ENCODE peak calls at places on chromosomes 16 and 17, in seven cellular contexts. One of them, this sample, is unnamed.

GRCh38 chr17:8359769-8360168 is 16.7 kb downstream of the KRABD2 start:
- DNase-seq in gastrocnemius medialis: no peak
- DNase-seq in effector memory CD4-positive, alpha-beta T cell: no peak
- DNase-seq in GM23338: peak
- DNase-seq in CD8-positive, alpha-beta memory T cell: no peak
- DNase-seq in transverse colon: no peak
- DNase-seq in HCT116: no peak
- DNase-seq in this sample: peak

GRCh38 chr17:62984801-62985200 is 18.8 kb downstream of the TANC2 start:
- DNase-seq in HCT116: no peak
- DNase-seq in effector memory CD4-positive, alpha-beta T cell: no peak
- DNase-seq in CD8-positive, alpha-beta memory T cell: no peak
- DNase-seq in GM23338: no peak
- DNase-seq in gastrocnemius medialis: no peak
- DNase-seq in transverse colon: no peak
- DNase-seq in this sample: no peak

GRCh38 chr16:77443834-77444460 is 9.1 kb upstream of the ADAMTS18 start:
- DNase-seq in GM23338: no peak
- DNase-seq in effector memory CD4-positive, alpha-beta T cell: no peak
- DNase-seq in HCT116: no peak
- DNase-seq in gastrocnemius medialis: no peak
- DNase-seq in CD8-positive, alpha-beta memory T cell: no peak
- DNase-seq in transverse colon: no peak
- DNase-seq in this sample: no peak

GRCh38 chr16:86222541-86222940 is 287.8 kb upstream of the FOXF1 start:
- DNase-seq in GM23338: peak
- DNase-seq in HCT116: no peak
- DNase-seq in CD8-positive, alpha-beta memory T cell: no peak
- DNase-seq in gastrocnemius medialis: no peak
- DNase-seq in transverse colon: no peak
- DNase-seq in effector memory CD4-positive, alpha-beta T cell: no peak
- DNase-seq in this sample: peak

GRCh38 chr17:44356241-44356640 is 7.4 kb downstream of the FAM171A2 start:
- DNase-seq in effector memory CD4-positive, alpha-beta T cell: no peak
- DNase-seq in GM23338: no peak
- DNase-seq in transverse colon: no peak
- DNase-seq in CD8-positive, alpha-beta memory T cell: no peak
- DNase-seq in HCT116: no peak
- DNase-seq in gastrocnemius medialis: no peak
- DNase-seq in this sample: no peak

GRCh38 chr17:74442670-74443515 is 11.0 kb downstream of the GPRC5C start:
- DNase-seq in transverse colon: peak
- DNase-seq in HCT116: peak
- DNase-seq in gastrocnemius medialis: peak
- DNase-seq in effector memory CD4-positive, alpha-beta T cell: no peak
- DNase-seq in GM23338: peak
- DNase-seq in CD8-positive, alpha-beta memory T cell: no peak
- DNase-seq in this sample: peak

GRCh38 chr16:17474037-17474436 is 3.3 kb upstream of the XYLT1 start:
- DNase-seq in GM23338: no peak
- DNase-seq in effector memory CD4-positive, alpha-beta T cell: no peak
- DNase-seq in gastrocnemius medialis: no peak
- DNase-seq in CD8-positive, alpha-beta memory T cell: no peak
- DNase-seq in transverse colon: no peak
- DNase-seq in HCT116: no peak
- DNase-seq in this sample: no peak

GRCh38 chr16:22423716-22424115 is 49.3 kb upstream of the CDR2 start:
- DNase-seq in HCT116: no peak
- DNase-seq in GM23338: no peak
- DNase-seq in transverse colon: no peak
- DNase-seq in CD8-positive, alpha-beta memory T cell: no peak
- DNase-seq in effector memory CD4-positive, alpha-beta T cell: no peak
- DNase-seq in gastrocnemius medialis: no peak
- DNase-seq in this sample: no peak

GRCh38 chr16:21088646-21089538 is 61.8 kb downstream of the DNAH3 start:
- DNase-seq in gastrocnemius medialis: no peak
- DNase-seq in GM23338: no peak
- DNase-seq in HCT116: no peak
- DNase-seq in effector memory CD4-positive, alpha-beta T cell: no peak
- DNase-seq in CD8-positive, alpha-beta memory T cell: no peak
- DNase-seq in transverse colon: no peak
- DNase-seq in this sample: no peak

GRCh38 chr17:4276514-4276913 is 12.7 kb upstream of the ANKFY1 start:
- DNase-seq in effector memory CD4-positive, alpha-beta T cell: no peak
- DNase-seq in HCT116: no peak
- DNase-seq in transverse colon: no peak
- DNase-seq in gastrocnemius medialis: no peak
- DNase-seq in GM23338: peak
- DNase-seq in CD8-positive, alpha-beta memory T cell: no peak
- DNase-seq in this sample: peak

GRCh38 chr16:85986931-85987749 is 88.2 kb downstream of the IRF8 start:
- DNase-seq in gastrocnemius medialis: no peak
- DNase-seq in effector memory CD4-positive, alpha-beta T cell: no peak
- DNase-seq in CD8-positive, alpha-beta memory T cell: no peak
- DNase-seq in GM23338: peak
- DNase-seq in transverse colon: peak
- DNase-seq in HCT116: no peak
- DNase-seq in this sample: no peak

GRCh38 chr17:48505788-48506187 is 25.0 kb downstream of the HOXB1 start:
- DNase-seq in HCT116: peak
- DNase-seq in transverse colon: no peak
- DNase-seq in GM23338: no peak
- DNase-seq in effector memory CD4-positive, alpha-beta T cell: peak
- DNase-seq in CD8-positive, alpha-beta memory T cell: no peak
- DNase-seq in gastrocnemius medialis: no peak
- DNase-seq in this sample: peak

GRCh38 chr16:79137528-79137927 is 463.0 kb downstream of the MAF start:
- DNase-seq in gastrocnemius medialis: no peak
- DNase-seq in HCT116: no peak
- DNase-seq in effector memory CD4-positive, alpha-beta T cell: no peak
- DNase-seq in GM23338: no peak
- DNase-seq in CD8-positive, alpha-beta memory T cell: no peak
- DNase-seq in transverse colon: no peak
- DNase-seq in this sample: no peak

GRCh38 chr17:36918260-36918691 is 19.0 kb upstream of the LHX1 start:
- DNase-seq in CD8-positive, alpha-beta memory T cell: no peak
- DNase-seq in GM23338: peak
- DNase-seq in transverse colon: no peak
- DNase-seq in HCT116: peak
- DNase-seq in effector memory CD4-positive, alpha-beta T cell: no peak
- DNase-seq in gastrocnemius medialis: no peak
- DNase-seq in this sample: peak

GRCh38 chr17:63113167-63113566 is 147.1 kb downstream of the TANC2 start:
- DNase-seq in HCT116: no peak
- DNase-seq in effector memory CD4-positive, alpha-beta T cell: no peak
- DNase-seq in transverse colon: no peak
- DNase-seq in CD8-positive, alpha-beta memory T cell: no peak
- DNase-seq in GM23338: peak
- DNase-seq in gastrocnemius medialis: no peak
- DNase-seq in this sample: peak

GRCh38 chr17:40307001-40307690 is 1.8 kb upstream of the RARA start:
- DNase-seq in GM23338: peak
- DNase-seq in CD8-positive, alpha-beta memory T cell: no peak
- DNase-seq in HCT116: no peak
- DNase-seq in transverse colon: no peak
- DNase-seq in effector memory CD4-positive, alpha-beta T cell: no peak
- DNase-seq in gastrocnemius medialis: no peak
- DNase-seq in this sample: no peak
- H3K4me3 ChIP-seq in GM23338: peak
- H3K4me3 ChIP-seq in CD8-positive, alpha-beta memory T cell: no peak
- H3K4me3 ChIP-seq in HCT116: no peak
- H3K4me3 ChIP-seq in transverse colon: no peak
- H3K4me3 ChIP-seq in effector memory CD4-positive, alpha-beta T cell: no peak
- H3K4me3 ChIP-seq in gastrocnemius medialis: no peak
- H3K4me3 ChIP-seq in this sample: no peak

GRCh38 chr17:39018267-39019134 is 51.3 kb upstream of the FBXO47 start:
- DNase-seq in GM23338: no peak
- DNase-seq in transverse colon: no peak
- DNase-seq in effector memory CD4-positive, alpha-beta T cell: no peak
- DNase-seq in CD8-positive, alpha-beta memory T cell: no peak
- DNase-seq in HCT116: no peak
- DNase-seq in gastrocnemius medialis: no peak
- DNase-seq in this sample: no peak

GRCh38 chr17:39014044-39014794 is 47.0 kb upstream of the FBXO47 start:
- DNase-seq in effector memory CD4-positive, alpha-beta T cell: no peak
- DNase-seq in transverse colon: no peak
- DNase-seq in GM23338: no peak
- DNase-seq in CD8-positive, alpha-beta memory T cell: no peak
- DNase-seq in gastrocnemius medialis: no peak
- DNase-seq in HCT116: no peak
- DNase-seq in this sample: peak

GRCh38 chr17:39015546-39015935 is 48.3 kb upstream of the FBXO47 start:
- DNase-seq in transverse colon: no peak
- DNase-seq in gastrocnemius medialis: no peak
- DNase-seq in CD8-positive, alpha-beta memory T cell: no peak
- DNase-seq in effector memory CD4-positive, alpha-beta T cell: no peak
- DNase-seq in HCT116: no peak
- DNase-seq in GM23338: no peak
- DNase-seq in this sample: no peak

GRCh38 chr17:39014795-39015545 is 47.8 kb upstream of the FBXO47 start:
- DNase-seq in effector memory CD4-positive, alpha-beta T cell: no peak
- DNase-seq in GM23338: no peak
- DNase-seq in HCT116: no peak
- DNase-seq in CD8-positive, alpha-beta memory T cell: no peak
- DNase-seq in gastrocnemius medialis: no peak
- DNase-seq in transverse colon: no peak
- DNase-seq in this sample: peak

GRCh38 chr17:39016193-39017153 is 49.3 kb upstream of the FBXO47 start:
- DNase-seq in transverse colon: no peak
- DNase-seq in effector memory CD4-positive, alpha-beta T cell: no peak
- DNase-seq in gastrocnemius medialis: no peak
- DNase-seq in GM23338: no peak
- DNase-seq in CD8-positive, alpha-beta memory T cell: peak
- DNase-seq in HCT116: no peak
- DNase-seq in this sample: peak
- H3K4me3 ChIP-seq in transverse colon: no peak
- H3K4me3 ChIP-seq in effector memory CD4-positive, alpha-beta T cell: no peak
- H3K4me3 ChIP-seq in gastrocnemius medialis: no peak
- H3K4me3 ChIP-seq in GM23338: no peak
- H3K4me3 ChIP-seq in CD8-positive, alpha-beta memory T cell: no peak
- H3K4me3 ChIP-seq in HCT116: no peak
- H3K4me3 ChIP-seq in this sample: no peak

GRCh38 chr16:56614549-56614991 is 6.2 kb downstream of the MT2A start:
- DNase-seq in transverse colon: no peak
- DNase-seq in gastrocnemius medialis: no peak
- DNase-seq in effector memory CD4-positive, alpha-beta T cell: no peak
- DNase-seq in HCT116: no peak
- DNase-seq in GM23338: no peak
- DNase-seq in CD8-positive, alpha-beta memory T cell: no peak
- DNase-seq in this sample: peak

GRCh38 chr16:56615353-56615752 is 7.0 kb downstream of the MT2A start:
- DNase-seq in CD8-positive, alpha-beta memory T cell: no peak
- DNase-seq in gastrocnemius medialis: no peak
- DNase-seq in effector memory CD4-positive, alpha-beta T cell: no peak
- DNase-seq in HCT116: no peak
- DNase-seq in transverse colon: no peak
- DNase-seq in GM23338: no peak
- DNase-seq in this sample: peak

GRCh38 chr16:56618138-56618537 is 7.4 kb upstream of the MT1E start:
- DNase-seq in gastrocnemius medialis: no peak
- DNase-seq in HCT116: no peak
- DNase-seq in effector memory CD4-positive, alpha-beta T cell: no peak
- DNase-seq in transverse colon: no peak
- DNase-seq in GM23338: no peak
- DNase-seq in CD8-positive, alpha-beta memory T cell: no peak
- DNase-seq in this sample: no peak

GRCh38 chr16:56617212-56618085 is 8.1 kb upstream of the MT1E start:
- DNase-seq in CD8-positive, alpha-beta memory T cell: peak
- DNase-seq in effector memory CD4-positive, alpha-beta T cell: peak
- DNase-seq in GM23338: peak
- DNase-seq in transverse colon: peak
- DNase-seq in HCT116: no peak
- DNase-seq in gastrocnemius medialis: peak
- DNase-seq in this sample: peak

GRCh38 chr16:56616608-56617211 is 8.3 kb downstream of the MT2A start:
- DNase-seq in GM23338: no peak
- DNase-seq in effector memory CD4-positive, alpha-beta T cell: no peak
- DNase-seq in transverse colon: no peak
- DNase-seq in HCT116: no peak
- DNase-seq in gastrocnemius medialis: no peak
- DNase-seq in CD8-positive, alpha-beta memory T cell: no peak
- DNase-seq in this sample: no peak
- H3K4me3 ChIP-seq in GM23338: peak
- H3K4me3 ChIP-seq in effector memory CD4-positive, alpha-beta T cell: peak
- H3K4me3 ChIP-seq in transverse colon: peak
- H3K4me3 ChIP-seq in HCT116: no peak
- H3K4me3 ChIP-seq in gastrocnemius medialis: peak
- H3K4me3 ChIP-seq in CD8-positive, alpha-beta memory T cell: no peak
- H3K4me3 ChIP-seq in this sample: peak

GRCh38 chr17:66432558-66432957 is 130.1 kb downstream of the PRKCA start:
- DNase-seq in HCT116: no peak
- DNase-seq in GM23338: no peak
- DNase-seq in gastrocnemius medialis: no peak
- DNase-seq in effector memory CD4-positive, alpha-beta T cell: no peak
- DNase-seq in CD8-positive, alpha-beta memory T cell: no peak
- DNase-seq in transverse colon: no peak
- DNase-seq in this sample: no peak

GRCh38 chr17:66431910-66432309 is 129.5 kb downstream of the PRKCA start:
- DNase-seq in transverse colon: no peak
- DNase-seq in GM23338: no peak
- DNase-seq in effector memory CD4-positive, alpha-beta T cell: no peak
- DNase-seq in CD8-positive, alpha-beta memory T cell: no peak
- DNase-seq in HCT116: no peak
- DNase-seq in gastrocnemius medialis: no peak
- DNase-seq in this sample: peak

GRCh38 chr17:66429680-66430079 is 127.3 kb downstream of the PRKCA start:
- DNase-seq in CD8-positive, alpha-beta memory T cell: no peak
- DNase-seq in transverse colon: no peak
- DNase-seq in HCT116: no peak
- DNase-seq in gastrocnemius medialis: no peak
- DNase-seq in effector memory CD4-positive, alpha-beta T cell: no peak
- DNase-seq in GM23338: no peak
- DNase-seq in this sample: no peak

GRCh38 chr17:66432996-66433556 is 130.7 kb downstream of the PRKCA start:
- DNase-seq in CD8-positive, alpha-beta memory T cell: no peak
- DNase-seq in HCT116: no peak
- DNase-seq in transverse colon: no peak
- DNase-seq in gastrocnemius medialis: no peak
- DNase-seq in effector memory CD4-positive, alpha-beta T cell: no peak
- DNase-seq in GM23338: no peak
- DNase-seq in this sample: peak

DNA sequence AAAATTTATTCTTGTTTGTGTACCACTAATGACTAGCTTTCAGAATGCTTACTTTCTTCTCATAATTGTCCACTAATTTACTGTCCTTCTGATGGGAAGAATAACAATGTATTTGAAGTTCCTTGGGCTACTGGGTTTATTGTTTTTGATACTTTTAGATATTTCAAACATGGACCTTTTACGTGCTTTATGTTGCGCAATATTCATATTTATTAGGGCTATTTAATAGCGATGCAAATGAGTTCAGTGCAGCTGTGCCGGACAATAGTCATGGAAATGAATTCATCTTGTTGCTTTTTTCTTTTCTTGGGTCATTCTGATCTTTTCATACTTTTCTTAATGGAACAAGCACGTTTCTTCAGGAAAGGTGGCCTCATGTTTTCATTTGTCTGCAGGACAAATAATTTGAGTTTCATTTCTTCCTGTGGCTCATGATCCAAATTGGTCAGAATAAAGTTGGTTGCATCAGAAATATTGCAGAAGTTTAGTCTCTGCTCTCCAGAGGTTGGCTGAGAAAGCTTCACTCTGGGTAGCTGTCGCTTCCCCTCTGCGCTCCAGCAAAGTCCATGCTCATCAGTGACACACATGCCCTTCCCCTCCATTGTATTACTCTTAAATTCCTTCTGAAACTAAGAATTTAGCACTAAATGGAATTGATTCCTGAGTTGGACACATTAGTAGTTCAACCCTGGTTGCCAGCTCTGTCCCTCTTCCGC is 128.8 kb downstream of the PRKCA start:
- DNase-seq in HCT116: no peak
- DNase-seq in transverse colon: no peak
- DNase-seq in GM23338: no peak
- DNase-seq in CD8-positive, alpha-beta memory T cell: no peak
- DNase-seq in gastrocnemius medialis: no peak
- DNase-seq in effector memory CD4-positive, alpha-beta T cell: no peak
- DNase-seq in this sample: peak
- H3K4me3 ChIP-seq in HCT116: no peak
- H3K4me3 ChIP-seq in transverse colon: no peak
- H3K4me3 ChIP-seq in GM23338: no peak
- H3K4me3 ChIP-seq in CD8-positive, alpha-beta memory T cell: no peak
- H3K4me3 ChIP-seq in gastrocnemius medialis: no peak
- H3K4me3 ChIP-seq in effector memory CD4-positive, alpha-beta T cell: no peak
- H3K4me3 ChIP-seq in this sample: no peak

This sample was measured in fibroblast of pulmonary artery.